ENCODE peak calls at places on chromosomes 13 and 19, in four cellular contexts. O, Q, C and T are unnamed samples.
A peak's percentile ranks its signal among the peaks of the same experiment; 100 is the strongest.

GRCh38 chr19:34365463-34366401 is 736 bp downstream of the GPI start:
- DNase-seq in C (peak; percentile 30), O (peak; percentile 51), Q (peak; percentile 23), T (peak; percentile 48)

GRCh38 chr13:19085258-19085657 is 96.4 kb downstream of the TUBA3C start:
- DNase-seq in Q (no peak), O (no peak), C (no peak), T (no peak)

GRCh38 chr13:48492123-48493075 is 40.5 kb downstream of the RCBTB2 start:
- DNase-seq in O (peak; percentile 76), C (no peak), Q (peak; percentile 89), T (peak; percentile 88)

GRCh38 chr19:11269408-11269807 is 7.1 kb upstream of the DOCK6 start:
- DNase-seq in C (no peak), O (no peak), Q (no peak), T (no peak)

GRCh38 chr13:52707375-52707774 is 32.2 kb downstream of the CNMD start:
- DNase-seq in Q (no peak), C (no peak), O (no peak), T (no peak)

GRCh38 chr19:15091918-15092753 is 10.1 kb downstream of the OR1I1 start:
- DNase-seq in Q (peak; percentile 79), O (peak; percentile 62), C (no peak), T (peak; percentile 83)

GRCh38 chr13:104321756-104322155 is 1255.5 kb upstream of the SLC10A2 start:
- DNase-seq in O (no peak), Q (no peak), C (no peak), T (no peak)

GRCh38 chr13:44230736-44231135 is 142.9 kb upstream of the SERP2 start:
- DNase-seq in Q (no peak), C (no peak), O (no peak), T (peak; percentile 77)